ENCODE peak calls at places on chromosomes 13 and 19, in nine cellular contexts. One of them, this sample, is unnamed.

GRCh38 chr13:111627596-111627995 is 307.2 kb downstream of the TEX29 start:
- DNase-seq in activated CD8-positive, alpha-beta memory T cell treated with anti-CD3 and anti-CD28 coated beads, Interleukin-2, amount 50 U/mL, for 4 hours: no peak
- DNase-seq in mesenteric fat pad: no peak
- DNase-seq in globus pallidus: no peak
- DNase-seq in stimulated activated CD8-positive, alpha-beta memory T cell treated with anti-CD3 and anti-CD28 coated beads, Interleukin-4, amount 100 ng/mL, for 48 hours: no peak
- DNase-seq in left ventricle myocardium inferior: no peak
- DNase-seq in heart right ventricle: no peak
- DNase-seq in NCI-H2227 treated with DMSO at 0.1 percent for 48 hours: no peak
- DNase-seq in hepatic stellate cell: no peak
- DNase-seq in this sample: no peak

GRCh38 chr13:46124967-46125933 is 20.4 kb upstream of the CPB2 start:
- DNase-seq in heart right ventricle: no peak
- DNase-seq in activated CD8-positive, alpha-beta memory T cell treated with anti-CD3 and anti-CD28 coated beads, Interleukin-2, amount 50 U/mL, for 4 hours: no peak
- DNase-seq in hepatic stellate cell: no peak
- DNase-seq in NCI-H2227 treated with DMSO at 0.1 percent for 48 hours: no peak
- DNase-seq in globus pallidus: no peak
- DNase-seq in stimulated activated CD8-positive, alpha-beta memory T cell treated with anti-CD3 and anti-CD28 coated beads, Interleukin-4, amount 100 ng/mL, for 48 hours: no peak
- DNase-seq in mesenteric fat pad: no peak
- DNase-seq in left ventricle myocardium inferior: no peak
- DNase-seq in this sample: no peak

GRCh38 chr19:33186431-33186830 is 7.7 kb upstream of the LRP3 start:
- DNase-seq in mesenteric fat pad: no peak
- DNase-seq in hepatic stellate cell: no peak
- DNase-seq in globus pallidus: peak
- DNase-seq in NCI-H2227 treated with DMSO at 0.1 percent for 48 hours: no peak
- DNase-seq in activated CD8-positive, alpha-beta memory T cell treated with anti-CD3 and anti-CD28 coated beads, Interleukin-2, amount 50 U/mL, for 4 hours: no peak
- DNase-seq in stimulated activated CD8-positive, alpha-beta memory T cell treated with anti-CD3 and anti-CD28 coated beads, Interleukin-4, amount 100 ng/mL, for 48 hours: no peak
- DNase-seq in left ventricle myocardium inferior: no peak
- DNase-seq in heart right ventricle: no peak
- DNase-seq in this sample: no peak

GRCh38 chr19:47095707-47096704 is 17.6 kb downstream of the ZC3H4 start:
- DNase-seq in heart right ventricle: peak
- DNase-seq in hepatic stellate cell: no peak
- DNase-seq in NCI-H2227 treated with DMSO at 0.1 percent for 48 hours: no peak
- DNase-seq in mesenteric fat pad: no peak
- DNase-seq in stimulated activated CD8-positive, alpha-beta memory T cell treated with anti-CD3 and anti-CD28 coated beads, Interleukin-4, amount 100 ng/mL, for 48 hours: no peak
- DNase-seq in globus pallidus: no peak
- DNase-seq in left ventricle myocardium inferior: peak
- DNase-seq in activated CD8-positive, alpha-beta memory T cell treated with anti-CD3 and anti-CD28 coated beads, Interleukin-2, amount 50 U/mL, for 4 hours: no peak
- DNase-seq in this sample: peak

GRCh38 chr13:91162180-91162579 is 185.3 kb upstream of the MIR17HG start:
- DNase-seq in globus pallidus: no peak
- DNase-seq in stimulated activated CD8-positive, alpha-beta memory T cell treated with anti-CD3 and anti-CD28 coated beads, Interleukin-4, amount 100 ng/mL, for 48 hours: no peak
- DNase-seq in heart right ventricle: no peak
- DNase-seq in hepatic stellate cell: no peak
- DNase-seq in left ventricle myocardium inferior: no peak
- DNase-seq in mesenteric fat pad: no peak
- DNase-seq in NCI-H2227 treated with DMSO at 0.1 percent for 48 hours: no peak
- DNase-seq in activated CD8-positive, alpha-beta memory T cell treated with anti-CD3 and anti-CD28 coated beads, Interleukin-2, amount 50 U/mL, for 4 hours: no peak
- DNase-seq in this sample: no peak

GRCh38 chr13:37947419-37948140 is 78.0 kb upstream of the TRPC4 start:
- DNase-seq in activated CD8-positive, alpha-beta memory T cell treated with anti-CD3 and anti-CD28 coated beads, Interleukin-2, amount 50 U/mL, for 4 hours: no peak
- DNase-seq in NCI-H2227 treated with DMSO at 0.1 percent for 48 hours: no peak
- DNase-seq in stimulated activated CD8-positive, alpha-beta memory T cell treated with anti-CD3 and anti-CD28 coated beads, Interleukin-4, amount 100 ng/mL, for 48 hours: no peak
- DNase-seq in hepatic stellate cell: no peak
- DNase-seq in heart right ventricle: no peak
- DNase-seq in mesenteric fat pad: no peak
- DNase-seq in left ventricle myocardium inferior: no peak
- DNase-seq in globus pallidus: no peak
- DNase-seq in this sample: no peak

GRCh38 chr13:68667863-68668262 is 1437.7 kb upstream of the PCDH9 start:
- DNase-seq in NCI-H2227 treated with DMSO at 0.1 percent for 48 hours: no peak
- DNase-seq in hepatic stellate cell: no peak
- DNase-seq in mesenteric fat pad: no peak
- DNase-seq in left ventricle myocardium inferior: no peak
- DNase-seq in globus pallidus: no peak
- DNase-seq in heart right ventricle: no peak
- DNase-seq in activated CD8-positive, alpha-beta memory T cell treated with anti-CD3 and anti-CD28 coated beads, Interleukin-2, amount 50 U/mL, for 4 hours: no peak
- DNase-seq in stimulated activated CD8-positive, alpha-beta memory T cell treated with anti-CD3 and anti-CD28 coated beads, Interleukin-4, amount 100 ng/mL, for 48 hours: no peak
- DNase-seq in this sample: no peak

GRCh38 chr19:6498294-6499036 is 3.6 kb downstream of the TUBB4A start:
- DNase-seq in NCI-H2227 treated with DMSO at 0.1 percent for 48 hours: no peak
- DNase-seq in left ventricle myocardium inferior: no peak
- DNase-seq in mesenteric fat pad: no peak
- DNase-seq in hepatic stellate cell: no peak
- DNase-seq in activated CD8-positive, alpha-beta memory T cell treated with anti-CD3 and anti-CD28 coated beads, Interleukin-2, amount 50 U/mL, for 4 hours: no peak
- DNase-seq in heart right ventricle: no peak
- DNase-seq in globus pallidus: no peak
- DNase-seq in stimulated activated CD8-positive, alpha-beta memory T cell treated with anti-CD3 and anti-CD28 coated beads, Interleukin-4, amount 100 ng/mL, for 48 hours: no peak
- DNase-seq in this sample: no peak

GRCh38 chr19:41341669-41342490 is 11.8 kb downstream of the TGFB1 start:
- DNase-seq in left ventricle myocardium inferior: no peak
- DNase-seq in heart right ventricle: no peak
- DNase-seq in NCI-H2227 treated with DMSO at 0.1 percent for 48 hours: no peak
- DNase-seq in mesenteric fat pad: no peak
- DNase-seq in globus pallidus: no peak
- DNase-seq in hepatic stellate cell: no peak
- DNase-seq in activated CD8-positive, alpha-beta memory T cell treated with anti-CD3 and anti-CD28 coated beads, Interleukin-2, amount 50 U/mL, for 4 hours: no peak
- DNase-seq in stimulated activated CD8-positive, alpha-beta memory T cell treated with anti-CD3 and anti-CD28 coated beads, Interleukin-4, amount 100 ng/mL, for 48 hours: no peak
- DNase-seq in this sample: no peak

GRCh38 chr13:24693862-24694471 is 13.8 kb downstream of the ATP12A start:
- DNase-seq in left ventricle myocardium inferior: no peak
- DNase-seq in NCI-H2227 treated with DMSO at 0.1 percent for 48 hours: peak
- DNase-seq in hepatic stellate cell: peak
- DNase-seq in heart right ventricle: no peak
- DNase-seq in stimulated activated CD8-positive, alpha-beta memory T cell treated with anti-CD3 and anti-CD28 coated beads, Interleukin-4, amount 100 ng/mL, for 48 hours: peak
- DNase-seq in mesenteric fat pad: no peak
- DNase-seq in globus pallidus: peak
- DNase-seq in activated CD8-positive, alpha-beta memory T cell treated with anti-CD3 and anti-CD28 coated beads, Interleukin-2, amount 50 U/mL, for 4 hours: peak
- DNase-seq in this sample: no peak

GRCh38 chr13:45219123-45219891 is 18.5 kb upstream of the KCTD4 start:
- DNase-seq in left ventricle myocardium inferior: no peak
- DNase-seq in globus pallidus: no peak
- DNase-seq in activated CD8-positive, alpha-beta memory T cell treated with anti-CD3 and anti-CD28 coated beads, Interleukin-2, amount 50 U/mL, for 4 hours: no peak
- DNase-seq in hepatic stellate cell: no peak
- DNase-seq in NCI-H2227 treated with DMSO at 0.1 percent for 48 hours: no peak
- DNase-seq in stimulated activated CD8-positive, alpha-beta memory T cell treated with anti-CD3 and anti-CD28 coated beads, Interleukin-4, amount 100 ng/mL, for 48 hours: no peak
- DNase-seq in mesenteric fat pad: no peak
- DNase-seq in heart right ventricle: no peak
- DNase-seq in this sample: no peak

GRCh38 chr19:47699360-47699917 is 13.8 kb upstream of the EHD2 start:
- DNase-seq in globus pallidus: no peak
- DNase-seq in mesenteric fat pad: no peak
- DNase-seq in activated CD8-positive, alpha-beta memory T cell treated with anti-CD3 and anti-CD28 coated beads, Interleukin-2, amount 50 U/mL, for 4 hours: peak
- DNase-seq in left ventricle myocardium inferior: no peak
- DNase-seq in heart right ventricle: no peak
- DNase-seq in hepatic stellate cell: peak
- DNase-seq in stimulated activated CD8-positive, alpha-beta memory T cell treated with anti-CD3 and anti-CD28 coated beads, Interleukin-4, amount 100 ng/mL, for 48 hours: peak
- DNase-seq in NCI-H2227 treated with DMSO at 0.1 percent for 48 hours: no peak
- DNase-seq in this sample: no peak

GRCh38 chr19:32351807-32352630 is 6.6 kb downstream of the ZNF507 start:
- DNase-seq in mesenteric fat pad: no peak
- DNase-seq in activated CD8-positive, alpha-beta memory T cell treated with anti-CD3 and anti-CD28 coated beads, Interleukin-2, amount 50 U/mL, for 4 hours: no peak
- DNase-seq in globus pallidus: no peak
- DNase-seq in stimulated activated CD8-positive, alpha-beta memory T cell treated with anti-CD3 and anti-CD28 coated beads, Interleukin-4, amount 100 ng/mL, for 48 hours: no peak
- DNase-seq in left ventricle myocardium inferior: no peak
- DNase-seq in NCI-H2227 treated with DMSO at 0.1 percent for 48 hours: no peak
- DNase-seq in heart right ventricle: no peak
- DNase-seq in hepatic stellate cell: peak
- DNase-seq in this sample: no peak

GRCh38 chr19:47322048-47322447 is 9.9 kb upstream of the C5AR2 start:
- DNase-seq in activated CD8-positive, alpha-beta memory T cell treated with anti-CD3 and anti-CD28 coated beads, Interleukin-2, amount 50 U/mL, for 4 hours: no peak
- DNase-seq in left ventricle myocardium inferior: no peak
- DNase-seq in stimulated activated CD8-positive, alpha-beta memory T cell treated with anti-CD3 and anti-CD28 coated beads, Interleukin-4, amount 100 ng/mL, for 48 hours: no peak
- DNase-seq in globus pallidus: no peak
- DNase-seq in hepatic stellate cell: no peak
- DNase-seq in heart right ventricle: no peak
- DNase-seq in NCI-H2227 treated with DMSO at 0.1 percent for 48 hours: no peak
- DNase-seq in mesenteric fat pad: no peak
- DNase-seq in this sample: no peak

GRCh38 chr19:43148233-43148632 is 38.1 kb downstream of the PSG5 start:
- DNase-seq in hepatic stellate cell: peak
- DNase-seq in activated CD8-positive, alpha-beta memory T cell treated with anti-CD3 and anti-CD28 coated beads, Interleukin-2, amount 50 U/mL, for 4 hours: no peak
- DNase-seq in heart right ventricle: no peak
- DNase-seq in left ventricle myocardium inferior: no peak
- DNase-seq in stimulated activated CD8-positive, alpha-beta memory T cell treated with anti-CD3 and anti-CD28 coated beads, Interleukin-4, amount 100 ng/mL, for 48 hours: no peak
- DNase-seq in globus pallidus: no peak
- DNase-seq in NCI-H2227 treated with DMSO at 0.1 percent for 48 hours: no peak
- DNase-seq in mesenteric fat pad: no peak
- DNase-seq in this sample: no peak

GRCh38 chr19:2483084-2483483 is 7.2 kb downstream of the GADD45B start:
- DNase-seq in hepatic stellate cell: no peak
- DNase-seq in activated CD8-positive, alpha-beta memory T cell treated with anti-CD3 and anti-CD28 coated beads, Interleukin-2, amount 50 U/mL, for 4 hours: no peak
- DNase-seq in heart right ventricle: no peak
- DNase-seq in globus pallidus: no peak
- DNase-seq in mesenteric fat pad: no peak
- DNase-seq in stimulated activated CD8-positive, alpha-beta memory T cell treated with anti-CD3 and anti-CD28 coated beads, Interleukin-4, amount 100 ng/mL, for 48 hours: no peak
- DNase-seq in NCI-H2227 treated with DMSO at 0.1 percent for 48 hours: no peak
- DNase-seq in left ventricle myocardium inferior: no peak
- DNase-seq in this sample: no peak

GRCh38 chr13:97629601-97630272 is 195.8 kb downstream of the RAP2A start:
- DNase-seq in globus pallidus: no peak
- DNase-seq in NCI-H2227 treated with DMSO at 0.1 percent for 48 hours: no peak
- DNase-seq in hepatic stellate cell: no peak
- DNase-seq in left ventricle myocardium inferior: no peak
- DNase-seq in heart right ventricle: no peak
- DNase-seq in stimulated activated CD8-positive, alpha-beta memory T cell treated with anti-CD3 and anti-CD28 coated beads, Interleukin-4, amount 100 ng/mL, for 48 hours: no peak
- DNase-seq in mesenteric fat pad: no peak
- DNase-seq in activated CD8-positive, alpha-beta memory T cell treated with anti-CD3 and anti-CD28 coated beads, Interleukin-2, amount 50 U/mL, for 4 hours: no peak
- DNase-seq in this sample: no peak

GRCh38 chr13:102317593-102317992 is 84.3 kb downstream of the FGF14 start:
- DNase-seq in stimulated activated CD8-positive, alpha-beta memory T cell treated with anti-CD3 and anti-CD28 coated beads, Interleukin-4, amount 100 ng/mL, for 48 hours: no peak
- DNase-seq in activated CD8-positive, alpha-beta memory T cell treated with anti-CD3 and anti-CD28 coated beads, Interleukin-2, amount 50 U/mL, for 4 hours: no peak
- DNase-seq in NCI-H2227 treated with DMSO at 0.1 percent for 48 hours: no peak
- DNase-seq in hepatic stellate cell: peak
- DNase-seq in heart right ventricle: peak
- DNase-seq in left ventricle myocardium inferior: peak
- DNase-seq in globus pallidus: peak
- DNase-seq in mesenteric fat pad: no peak
- DNase-seq in this sample: no peak

GRCh38 chr19:36009220-36009619 is 607 bp upstream of the SYNE4 start:
- DNase-seq in left ventricle myocardium inferior: peak
- DNase-seq in NCI-H2227 treated with DMSO at 0.1 percent for 48 hours: peak
- DNase-seq in globus pallidus: no peak
- DNase-seq in activated CD8-positive, alpha-beta memory T cell treated with anti-CD3 and anti-CD28 coated beads, Interleukin-2, amount 50 U/mL, for 4 hours: peak
- DNase-seq in heart right ventricle: peak
- DNase-seq in stimulated activated CD8-positive, alpha-beta memory T cell treated with anti-CD3 and anti-CD28 coated beads, Interleukin-4, amount 100 ng/mL, for 48 hours: peak
- DNase-seq in mesenteric fat pad: no peak
- DNase-seq in hepatic stellate cell: peak
- DNase-seq in this sample: no peak

GRCh38 chr13:99033814-99034213 is 56.0 kb upstream of the DOCK9 start:
- DNase-seq in NCI-H2227 treated with DMSO at 0.1 percent for 48 hours: peak
- DNase-seq in stimulated activated CD8-positive, alpha-beta memory T cell treated with anti-CD3 and anti-CD28 coated beads, Interleukin-4, amount 100 ng/mL, for 48 hours: no peak
- DNase-seq in mesenteric fat pad: no peak
- DNase-seq in globus pallidus: peak
- DNase-seq in left ventricle myocardium inferior: no peak
- DNase-seq in heart right ventricle: no peak
- DNase-seq in activated CD8-positive, alpha-beta memory T cell treated with anti-CD3 and anti-CD28 coated beads, Interleukin-2, amount 50 U/mL, for 4 hours: no peak
- DNase-seq in hepatic stellate cell: no peak
- DNase-seq in this sample: no peak

GRCh38 chr19:12202250-12202649 is 39.4 kb downstream of the ZNF136 start:
- DNase-seq in globus pallidus: no peak
- DNase-seq in stimulated activated CD8-positive, alpha-beta memory T cell treated with anti-CD3 and anti-CD28 coated beads, Interleukin-4, amount 100 ng/mL, for 48 hours: peak
- DNase-seq in left ventricle myocardium inferior: peak
- DNase-seq in heart right ventricle: peak
- DNase-seq in hepatic stellate cell: no peak
- DNase-seq in activated CD8-positive, alpha-beta memory T cell treated with anti-CD3 and anti-CD28 coated beads, Interleukin-2, amount 50 U/mL, for 4 hours: peak
- DNase-seq in mesenteric fat pad: no peak
- DNase-seq in NCI-H2227 treated with DMSO at 0.1 percent for 48 hours: no peak
- DNase-seq in this sample: no peak

GRCh38 chr13:34108396-34108795 is 290.4 kb downstream of the RFC3 start:
- DNase-seq in activated CD8-positive, alpha-beta memory T cell treated with anti-CD3 and anti-CD28 coated beads, Interleukin-2, amount 50 U/mL, for 4 hours: no peak
- DNase-seq in NCI-H2227 treated with DMSO at 0.1 percent for 48 hours: no peak
- DNase-seq in stimulated activated CD8-positive, alpha-beta memory T cell treated with anti-CD3 and anti-CD28 coated beads, Interleukin-4, amount 100 ng/mL, for 48 hours: no peak
- DNase-seq in hepatic stellate cell: no peak
- DNase-seq in globus pallidus: no peak
- DNase-seq in heart right ventricle: no peak
- DNase-seq in mesenteric fat pad: no peak
- DNase-seq in left ventricle myocardium inferior: no peak
- DNase-seq in this sample: no peak

GRCh38 chr19:12639901-12640613 is 26.5 kb downstream of the MAN2B1 start:
- DNase-seq in mesenteric fat pad: peak
- DNase-seq in activated CD8-positive, alpha-beta memory T cell treated with anti-CD3 and anti-CD28 coated beads, Interleukin-2, amount 50 U/mL, for 4 hours: peak
- DNase-seq in globus pallidus: peak
- DNase-seq in hepatic stellate cell: peak
- DNase-seq in NCI-H2227 treated with DMSO at 0.1 percent for 48 hours: peak
- DNase-seq in heart right ventricle: peak
- DNase-seq in stimulated activated CD8-positive, alpha-beta memory T cell treated with anti-CD3 and anti-CD28 coated beads, Interleukin-4, amount 100 ng/mL, for 48 hours: peak
- DNase-seq in left ventricle myocardium inferior: peak
- DNase-seq in this sample: peak

GRCh38 chr19:8367327-8368001 is 3.5 kb downstream of the ANGPTL4 start:
- DNase-seq in stimulated activated CD8-positive, alpha-beta memory T cell treated with anti-CD3 and anti-CD28 coated beads, Interleukin-4, amount 100 ng/mL, for 48 hours: no peak
- DNase-seq in heart right ventricle: peak
- DNase-seq in left ventricle myocardium inferior: peak
- DNase-seq in mesenteric fat pad: peak
- DNase-seq in hepatic stellate cell: peak
- DNase-seq in globus pallidus: peak
- DNase-seq in NCI-H2227 treated with DMSO at 0.1 percent for 48 hours: peak
- DNase-seq in activated CD8-positive, alpha-beta memory T cell treated with anti-CD3 and anti-CD28 coated beads, Interleukin-2, amount 50 U/mL, for 4 hours: no peak
- DNase-seq in this sample: no peak

GRCh38 chr13:101575591-101575990 is 123.1 kb downstream of the ITGBL1 start:
- DNase-seq in stimulated activated CD8-positive, alpha-beta memory T cell treated with anti-CD3 and anti-CD28 coated beads, Interleukin-4, amount 100 ng/mL, for 48 hours: no peak
- DNase-seq in heart right ventricle: no peak
- DNase-seq in hepatic stellate cell: no peak
- DNase-seq in globus pallidus: no peak
- DNase-seq in NCI-H2227 treated with DMSO at 0.1 percent for 48 hours: no peak
- DNase-seq in left ventricle myocardium inferior: no peak
- DNase-seq in mesenteric fat pad: no peak
- DNase-seq in activated CD8-positive, alpha-beta memory T cell treated with anti-CD3 and anti-CD28 coated beads, Interleukin-2, amount 50 U/mL, for 4 hours: no peak
- DNase-seq in this sample: no peak

GRCh38 chr13:23828866-23829265 is 60.3 kb downstream of the MIPEP start:
- DNase-seq in globus pallidus: no peak
- DNase-seq in stimulated activated CD8-positive, alpha-beta memory T cell treated with anti-CD3 and anti-CD28 coated beads, Interleukin-4, amount 100 ng/mL, for 48 hours: no peak
- DNase-seq in hepatic stellate cell: no peak
- DNase-seq in heart right ventricle: no peak
- DNase-seq in activated CD8-positive, alpha-beta memory T cell treated with anti-CD3 and anti-CD28 coated beads, Interleukin-2, amount 50 U/mL, for 4 hours: no peak
- DNase-seq in left ventricle myocardium inferior: no peak
- DNase-seq in mesenteric fat pad: no peak
- DNase-seq in NCI-H2227 treated with DMSO at 0.1 percent for 48 hours: no peak
- DNase-seq in this sample: no peak

GRCh38 chr19:37951816-37952210 is 44.8 kb downstream of the SIPA1L3 start:
- DNase-seq in mesenteric fat pad: no peak
- DNase-seq in left ventricle myocardium inferior: no peak
- DNase-seq in hepatic stellate cell: no peak
- DNase-seq in stimulated activated CD8-positive, alpha-beta memory T cell treated with anti-CD3 and anti-CD28 coated beads, Interleukin-4, amount 100 ng/mL, for 48 hours: no peak
- DNase-seq in globus pallidus: no peak
- DNase-seq in NCI-H2227 treated with DMSO at 0.1 percent for 48 hours: no peak
- DNase-seq in heart right ventricle: no peak
- DNase-seq in activated CD8-positive, alpha-beta memory T cell treated with anti-CD3 and anti-CD28 coated beads, Interleukin-2, amount 50 U/mL, for 4 hours: no peak
- DNase-seq in this sample: no peak

GRCh38 chr19:50323782-50324133 is 5.4 kb downstream of the KCNC3 start:
- DNase-seq in mesenteric fat pad: no peak
- DNase-seq in NCI-H2227 treated with DMSO at 0.1 percent for 48 hours: no peak
- DNase-seq in hepatic stellate cell: no peak
- DNase-seq in globus pallidus: no peak
- DNase-seq in heart right ventricle: no peak
- DNase-seq in activated CD8-positive, alpha-beta memory T cell treated with anti-CD3 and anti-CD28 coated beads, Interleukin-2, amount 50 U/mL, for 4 hours: no peak
- DNase-seq in stimulated activated CD8-positive, alpha-beta memory T cell treated with anti-CD3 and anti-CD28 coated beads, Interleukin-4, amount 100 ng/mL, for 48 hours: no peak
- DNase-seq in left ventricle myocardium inferior: no peak
- DNase-seq in this sample: no peak